ENCODE peak calls at places on chromosomes 6 and 20, in four cellular contexts. P, J, L and X are unnamed samples.

GRCh38 chr20:19590382-19590781 is 167.7 kb upstream of the RIN2 start:
- DNase-seq in P (no peak), J (no peak), L (no peak), X (no peak)

GRCh38 chr6:149271348-149272340 is 45.9 kb upstream of the TAB2 start:
- DNase-seq in P (no peak), L (no peak), J (no peak), X (no peak)

GRCh38 chr6:150670311-150670710 is 70.6 kb downstream of the PLEKHG1 start:
- DNase-seq in J (no peak), P (no peak), L (no peak), X (no peak)

GRCh38 chr6:17394192-17394611 is 807 bp downstream of the CAP2 start:
- DNase-seq in J (peak), P (no peak), L (peak), X (peak)

GRCh38 chr20:7379621-7380220 is 560.5 kb downstream of the HAO1 start:
- DNase-seq in J (no peak), P (no peak), L (no peak), X (no peak)

GRCh38 chr6:54525731-54526130 is 217.5 kb downstream of the TINAG start:
- DNase-seq in L (peak), P (no peak), J (no peak), X (no peak)

GRCh38 chr6:81933648-81934047 is 181.2 kb upstream of the TENT5A start:
- DNase-seq in P (no peak), J (no peak), L (no peak), X (no peak)

GRCh38 chr20:53146201-53146891 is 174.2 kb downstream of the TSHZ2 start:
- DNase-seq in P (no peak), L (no peak), J (no peak), X (no peak)

GRCh38 chr20:24164360-24164759 is 175.8 kb upstream of the GGTLC1 start:
- DNase-seq in L (no peak), J (no peak), P (no peak), X (no peak)

GRCh38 chr6:22409487-22409886 is 112.7 kb upstream of the PRL start:
- DNase-seq in J (no peak), L (no peak), P (no peak), X (no peak)

GRCh38 chr6:112218563-112218962 is 35.8 kb downstream of the LAMA4 start:
- DNase-seq in J (peak), P (no peak), L (no peak), X (no peak)

GRCh38 chr6:135161996-135162395 is 19.1 kb upstream of the MYB start:
- DNase-seq in J (no peak), L (no peak), P (no peak), X (no peak)

GRCh38 chr20:36821964-36822437 is 48.4 kb upstream of the DSN1 start:
- DNase-seq in L (no peak), J (no peak), P (no peak), X (peak)

GRCh38 chr6:33279257-33279695 is 2.4 kb downstream of the B3GALT4 start:
- DNase-seq in L (no peak), P (no peak), J (no peak), X (no peak)

GRCh38 chr6:145017516-145017915 is 717.8 kb downstream of the EPM2A start:
- DNase-seq in P (no peak), L (peak), J (no peak), X (no peak)

GRCh38 chr6:158011478-158011920 is 29.8 kb downstream of the SYNJ2 start:
- DNase-seq in P (no peak), L (no peak), J (peak), X (no peak)
- TF ChIP-seq CTCF in P (no peak), L (no peak), J (no peak), X (no peak)

GRCh38 chr6:46368137-46368536 is 123.1 kb downstream of the RCAN2 start:
- DNase-seq in J (no peak), L (no peak), P (no peak), X (no peak)

GRCh38 chr6:46366190-46366900 is 124.9 kb downstream of the RCAN2 start:
- DNase-seq in P (no peak), J (no peak), L (no peak), X (no peak)

GRCh38 chr6:46376562-46376969 is 114.7 kb downstream of the RCAN2 start:
- DNase-seq in P (no peak), J (no peak), L (no peak), X (no peak)

GRCh38 chr6:46367365-46367764 is 123.9 kb downstream of the RCAN2 start:
- DNase-seq in P (no peak), L (no peak), J (no peak), X (no peak)

DNA sequence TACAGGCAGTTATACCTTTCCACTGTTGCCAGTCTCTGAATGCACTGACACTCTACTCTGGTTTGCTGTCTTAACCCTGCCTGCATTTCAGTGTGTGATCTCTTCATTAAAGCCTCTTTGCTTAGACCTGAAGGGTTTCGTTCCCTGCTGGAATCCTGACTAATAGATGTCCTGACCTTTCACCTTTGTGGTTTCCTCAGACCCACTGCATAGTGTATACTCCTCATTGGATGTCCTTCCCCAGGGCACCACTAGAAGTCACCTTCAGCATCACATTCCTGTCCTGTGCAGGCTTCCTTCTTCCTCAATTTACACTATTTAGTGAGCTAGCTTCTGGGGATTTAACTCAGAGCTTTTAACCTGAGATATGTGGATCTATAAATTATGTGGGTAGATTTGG is 120.6 kb downstream of the RCAN2 start:
- DNase-seq in J (no peak), L (no peak), P (no peak), X (no peak)
- TF ChIP-seq CTCF in J (no peak), L (no peak), P (no peak), X (no peak)

GRCh38 chr20:50790651-50791277 is 4.1 kb upstream of the BCAS4 start:
- DNase-seq in J (peak), L (peak), P (peak), X (peak)
- TF ChIP-seq CTCF in J (peak), L (peak), P (no peak), X (peak)

DNA sequence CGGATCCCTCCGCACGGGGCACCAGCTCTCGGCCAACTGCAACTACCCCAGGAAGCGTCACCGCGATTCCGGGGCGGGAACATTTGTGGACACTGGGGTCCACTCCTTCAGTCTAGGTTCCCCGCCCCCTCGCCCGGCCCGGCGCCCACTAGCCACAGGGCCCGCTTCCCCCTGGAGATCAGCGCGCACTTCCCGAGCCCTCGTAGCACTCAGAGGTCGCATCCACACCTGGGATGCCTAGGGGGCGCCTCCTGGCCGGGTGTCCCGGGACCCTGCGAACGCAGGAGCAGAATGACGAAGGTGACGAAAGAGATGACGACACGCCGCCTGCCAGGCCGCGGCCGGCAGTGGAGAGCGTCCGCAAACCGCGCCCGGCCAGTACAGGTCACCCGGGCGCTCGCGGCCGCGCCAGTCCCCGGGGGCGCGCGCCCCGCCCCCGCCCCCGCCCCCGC is 309 bp upstream of the AIG1 start:
- DNase-seq in L (peak), J (peak), P (peak), X (peak)
- TF ChIP-seq CTCF in L (peak), J (no peak), P (no peak), X (no peak)

GRCh38 chr6:43174263-43175112 is 3.4 kb downstream of the SRF start:
- DNase-seq in L (peak), P (peak), J (peak), X (peak)
- TF ChIP-seq CTCF in L (peak), P (peak), J (peak), X (peak)

GRCh38 chr6:96755096-96755495 is 82.2 kb downstream of the GPR63 start:
- DNase-seq in L (no peak), P (no peak), J (no peak), X (no peak)

GRCh38 chr6:96762599-96762998 is 74.7 kb downstream of the GPR63 start:
- DNase-seq in L (no peak), J (no peak), P (no peak), X (no peak)

GRCh38 chr6:96761794-96762193 is 75.5 kb downstream of the GPR63 start:
- DNase-seq in P (no peak), J (no peak), L (no peak), X (no peak)

DNA sequence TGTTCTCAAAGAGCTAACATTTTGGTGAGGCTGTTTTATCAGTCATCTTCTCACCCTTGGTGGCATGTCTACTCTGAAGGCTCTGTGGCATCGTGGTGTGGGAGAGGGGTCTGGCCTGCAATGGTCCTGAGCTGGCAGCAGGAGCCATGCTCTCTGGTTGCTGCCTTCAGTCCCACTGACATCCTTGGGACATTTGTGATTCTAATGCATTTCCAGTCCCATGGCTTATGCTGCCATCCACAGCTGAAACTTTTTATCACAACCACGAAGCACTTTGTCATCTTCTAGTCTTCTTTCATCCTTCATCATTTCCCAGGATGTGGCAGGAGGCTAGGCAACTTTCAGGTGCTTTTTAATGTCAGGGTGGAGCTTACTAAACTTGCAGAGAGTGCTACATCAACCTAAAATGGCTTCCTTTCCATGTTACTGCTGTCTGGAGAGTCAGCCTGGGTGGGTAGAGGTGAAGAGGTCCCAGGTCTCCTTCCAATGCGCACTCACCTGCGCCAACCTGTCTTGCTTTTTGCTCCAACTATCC is 77.1 kb downstream of the GPR63 start:
- DNase-seq in L (no peak), J (no peak), P (no peak), X (no peak)
- TF ChIP-seq CTCF in L (no peak), J (no peak), P (no peak), X (no peak)

GRCh38 chr6:114342826-114343781 is at the start of gene HS3ST5:
- DNase-seq in J (no peak), P (no peak), L (no peak), X (peak)
- TF ChIP-seq CTCF in J (no peak), P (no peak), L (no peak), X (no peak)